ENCODE peak calls at places on chromosomes 5 and 9, in seven cellular contexts. J, D, K, X, U, G and Q are unnamed samples.

GRCh38 chr9:109907400-109907799 is 127.4 kb downstream of the PALM2AKAP2 start:
- DNase-seq in K (no peak), U (no peak), G (no peak), D (no peak), X (no peak), J (no peak), Q (no peak)

GRCh38 chr9:88268886-88269285 is 119.4 kb upstream of the SPIN1 start:
- DNase-seq in J (no peak), U (no peak), K (no peak), G (no peak), X (no peak), D (no peak), Q (no peak)

GRCh38 chr9:18890372-18890771 is 142.6 kb downstream of the SAXO1 start:
- DNase-seq in J (no peak), X (no peak), D (no peak), K (peak), G (peak), U (no peak), Q (no peak)

GRCh38 chr9:136059321-136059791 is 35.7 kb downstream of the NACC2 start:
- DNase-seq in U (no peak), D (no peak), J (no peak), G (peak), K (no peak), X (no peak), Q (no peak)

GRCh38 chr5:64140018-64140417 is 25.6 kb upstream of the RNF180 start:
- DNase-seq in X (no peak), D (no peak), K (no peak), G (no peak), U (no peak), J (no peak), Q (no peak)

GRCh38 chr9:4618700-4619099 is 43.4 kb upstream of the PLPP6 start:
- DNase-seq in U (no peak), X (no peak), K (no peak), G (no peak), D (no peak), J (no peak), Q (no peak)

GRCh38 chr5:38467353-38468040 is 88.9 kb downstream of the LIFR start:
- DNase-seq in U (no peak), X (no peak), G (no peak), K (no peak), D (no peak), J (no peak), Q (no peak)

GRCh38 chr5:123174916-123175481 is 86.0 kb downstream of the PRDM6 start:
- DNase-seq in X (no peak), U (no peak), J (no peak), G (no peak), K (no peak), D (peak), Q (no peak)

GRCh38 chr5:155081618-155082017 is 68.1 kb downstream of the KIF4B start:
- DNase-seq in G (no peak), X (no peak), U (no peak), J (no peak), D (no peak), K (no peak), Q (no peak)

GRCh38 chr5:87539839-87540238 is 127.1 kb upstream of the CCNH start:
- DNase-seq in G (no peak), D (no peak), K (no peak), U (no peak), J (no peak), X (no peak), Q (no peak)

GRCh38 chr9:7177383-7177782 is 419.6 kb downstream of the KDM4C start:
- DNase-seq in G (no peak), K (no peak), D (no peak), U (no peak), J (no peak), X (no peak), Q (no peak)

GRCh38 chr5:81045389-81045807 is 85.2 kb downstream of the RASGRF2 start:
- DNase-seq in D (no peak), J (no peak), K (no peak), U (no peak), G (no peak), X (peak), Q (no peak)

GRCh38 chr9:110110154-110110553 is 97.8 kb downstream of the C9orf152 start:
- DNase-seq in X (no peak), G (no peak), U (no peak), D (no peak), K (peak), J (no peak), Q (no peak)

GRCh38 chr5:43425965-43426364 is 13.8 kb upstream of the CCL28 start:
- DNase-seq in G (no peak), U (no peak), D (no peak), J (no peak), K (no peak), X (no peak), Q (no peak)

GRCh38 chr9:133718533-133719315 is 19.4 kb downstream of the SARDH start:
- DNase-seq in J (no peak), K (no peak), D (no peak), X (no peak), U (no peak), G (no peak), Q (no peak)

GRCh38 chr9:95116820-95117204 is 200.7 kb downstream of the FANCC start:
- DNase-seq in X (no peak), K (no peak), D (no peak), U (no peak), J (no peak), G (no peak), Q (no peak)

GRCh38 chr9:22683393-22684075 is 236.9 kb downstream of the DMRTA1 start:
- DNase-seq in U (no peak), X (no peak), K (no peak), J (no peak), G (no peak), D (no peak), Q (peak)

GRCh38 chr9:128252317-128253139 is 23.3 kb downstream of the GOLGA2 start:
- DNase-seq in D (no peak), K (no peak), G (no peak), J (no peak), X (no peak), U (no peak), Q (no peak)

GRCh38 chr9:133578524-133579230 is 30.5 kb downstream of the FAM163B start:
- DNase-seq in X (no peak), J (no peak), K (no peak), U (no peak), G (no peak), D (no peak), Q (no peak)

GRCh38 chr5:159503236-159503635 is 172.9 kb upstream of the IL12B start:
- DNase-seq in X (no peak), J (no peak), D (no peak), G (no peak), K (no peak), U (no peak), Q (no peak)

GRCh38 chr9:98774746-98775145 is 21.6 kb downstream of the ANKS6 start:
- DNase-seq in G (peak), X (no peak), U (peak), K (no peak), J (no peak), D (no peak), Q (no peak)

GRCh38 chr5:113067635-113068344 is 91.2 kb downstream of the DCP2 start:
- DNase-seq in G (no peak), U (no peak), X (no peak), K (no peak), D (no peak), J (no peak), Q (no peak)

GRCh38 chr9:111502506-111502905 is 18.3 kb upstream of the ECPAS start:
- DNase-seq in K (no peak), J (no peak), U (no peak), X (no peak), D (no peak), G (no peak), Q (no peak)

GRCh38 chr9:15485836-15486678 is 24.7 kb downstream of the PSIP1 start:
- DNase-seq in J (no peak), D (no peak), X (peak), U (no peak), G (no peak), K (no peak), Q (no peak)

GRCh38 chr9:1053848-1054365 is 3.8 kb downstream of the DMRT2 start:
- DNase-seq in J (no peak), X (no peak), G (no peak), D (no peak), U (no peak), K (no peak), Q (no peak)

GRCh38 chr5:147464211-147464610 is 45.7 kb downstream of the DPYSL3 start:
- DNase-seq in J (peak), U (no peak), X (peak), K (no peak), D (no peak), G (no peak), Q (no peak)

GRCh38 chr5:22846686-22847085 is 6.5 kb downstream of the CDH12 start:
- DNase-seq in G (no peak), D (no peak), X (no peak), J (no peak), K (no peak), U (no peak), Q (no peak)

GRCh38 chr9:104988539-104988938 is 60.6 kb upstream of the ABCA1 start:
- DNase-seq in X (no peak), J (no peak), U (no peak), G (no peak), D (no peak), K (no peak), Q (no peak)

GRCh38 chr5:40518511-40518917 is 161.2 kb upstream of the PTGER4 start:
- DNase-seq in G (no peak), J (peak), K (no peak), D (no peak), X (no peak), U (no peak), Q (peak)

GRCh38 chr9:131833906-131834305 is 94.0 kb upstream of the RAPGEF1 start:
- DNase-seq in D (no peak), K (no peak), J (no peak), X (no peak), G (no peak), U (no peak), Q (no peak)

GRCh38 chr5:113493446-113493845 is 5.2 kb upstream of the MCC start:
- DNase-seq in D (no peak), G (no peak), U (no peak), K (no peak), J (no peak), X (no peak), Q (no peak)

GRCh38 chr9:122180633-122181032 is 20.9 kb downstream of the MORN5 start:
- DNase-seq in X (peak), J (peak), D (no peak), U (peak), G (no peak), K (no peak), Q (peak)

GRCh38 chr5:139708434-139708849 is 60.3 kb downstream of the CXXC5 start:
- DNase-seq in X (no peak), D (no peak), J (no peak), G (no peak), K (no peak), U (no peak), Q (no peak)

GRCh38 chr5:179549973-179550510 is 312 bp upstream of the RUFY1 start:
- DNase-seq in D (no peak), J (no peak), X (peak), K (peak), U (no peak), G (peak), Q (no peak)

GRCh38 chr5:56447656-56448055 is 214.5 kb upstream of the ANKRD55 start:
- DNase-seq in G (no peak), K (no peak), X (no peak), U (no peak), D (no peak), J (no peak), Q (no peak)

GRCh38 chr9:72524820-72525539 is 3.6 kb downstream of the TMC1 start:
- DNase-seq in G (no peak), K (peak), D (peak), X (no peak), U (no peak), J (peak), Q (peak)

GRCh38 chr9:108565651-108566378 is 290.0 kb downstream of the ACTL7B start:
- DNase-seq in D (peak), X (peak), U (peak), J (peak), K (peak), G (peak), Q (peak)
- TF ChIP-seq SIN3A in D (no peak), X (no peak), U (no peak), J (no peak), K (no peak), G (no peak), Q (no peak)

DNA sequence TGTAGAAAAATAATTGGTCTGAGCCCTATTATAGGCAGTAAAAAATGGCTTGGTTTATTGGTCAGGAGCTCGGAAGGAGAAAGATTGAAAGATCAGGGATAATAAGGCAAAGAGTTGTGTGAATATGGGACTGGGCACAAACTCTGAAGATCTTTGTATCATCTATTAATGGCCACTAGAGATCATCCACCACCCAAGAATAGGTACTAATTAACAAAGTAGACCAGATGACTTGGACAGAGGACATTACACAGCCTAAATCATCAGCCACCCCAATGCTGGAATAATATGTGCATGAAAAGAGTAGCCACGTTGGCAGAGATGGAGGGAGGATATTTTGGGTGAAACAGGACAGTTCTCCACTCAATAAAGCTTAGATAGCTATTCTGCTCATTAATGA is 364.1 kb downstream of the EFNA5 start:
- DNase-seq in G (no peak), X (no peak), J (no peak), D (no peak), U (no peak), K (no peak), Q (no peak)
- TF ChIP-seq SIN3A in G (no peak), X (no peak), J (no peak), D (no peak), U (no peak), K (no peak), Q (no peak)

GRCh38 chr5:150136290-150136689 is 19.4 kb downstream of the PDGFRB start:
- DNase-seq in X (no peak), K (no peak), D (no peak), J (no peak), G (peak), U (no peak), Q (no peak)

GRCh38 chr5:150136841-150137167 is 18.8 kb downstream of the PDGFRB start:
- DNase-seq in K (no peak), J (no peak), X (no peak), D (no peak), G (no peak), U (no peak), Q (no peak)

GRCh38 chr5:150137997-150138396 is 17.6 kb downstream of the PDGFRB start:
- DNase-seq in J (no peak), U (no peak), D (no peak), G (no peak), K (no peak), X (peak), Q (no peak)

GRCh38 chr5:150138551-150139265 is 16.9 kb downstream of the PDGFRB start:
- DNase-seq in G (peak), J (no peak), K (no peak), U (no peak), D (no peak), X (peak), Q (no peak)

DNA sequence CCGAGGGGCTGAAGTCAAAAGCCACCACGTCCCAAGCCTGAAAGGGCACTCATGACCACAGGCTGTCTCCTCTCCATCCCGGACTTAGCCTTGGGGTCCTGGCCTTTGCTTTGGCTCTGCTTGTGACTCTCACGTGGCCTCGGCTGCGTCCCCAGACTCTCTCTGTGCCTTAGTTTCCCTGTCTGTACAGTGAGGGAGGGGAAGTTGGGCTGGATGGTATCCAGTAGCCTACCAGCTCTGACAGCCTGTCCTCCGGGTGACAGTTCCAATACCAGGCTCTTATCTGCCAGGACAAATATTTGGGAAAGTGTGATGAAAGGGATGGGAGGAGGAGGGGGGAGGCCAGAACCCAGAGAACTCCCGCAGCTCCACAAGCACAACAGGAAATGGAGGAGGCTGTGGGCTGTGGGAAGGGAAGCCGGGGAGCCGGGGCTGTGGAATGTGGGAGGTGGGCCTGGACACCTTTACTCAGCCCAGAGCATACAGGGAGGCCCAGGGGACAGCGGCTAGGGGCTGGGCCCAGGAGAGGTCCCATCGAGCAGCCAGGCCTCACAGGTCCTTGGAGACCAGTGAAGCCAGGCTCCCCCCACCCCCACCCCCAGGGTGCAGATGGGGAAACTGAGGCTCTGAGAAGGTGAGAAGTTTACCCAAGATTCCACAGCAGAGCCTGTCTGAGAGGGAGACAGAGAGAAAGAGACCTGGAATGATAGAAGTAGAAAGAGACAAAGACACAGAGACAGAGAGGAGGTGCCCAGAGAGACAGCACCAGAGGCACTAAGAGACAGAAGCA is 18.3 kb downstream of the PDGFRB start:
- DNase-seq in G (no peak), J (no peak), K (no peak), D (no peak), X (peak), U (no peak), Q (no peak)
- TF ChIP-seq SIN3A in G (no peak), J (no peak), K (no peak), D (no peak), X (no peak), U (no peak), Q (no peak)

GRCh38 chr5:6543830-6544560 is 88.8 kb downstream of the NSUN2 start:
- DNase-seq in D (no peak), G (no peak), K (no peak), J (no peak), X (no peak), U (no peak), Q (no peak)

GRCh38 chr5:6543346-6543730 is 89.5 kb downstream of the NSUN2 start:
- DNase-seq in U (no peak), J (no peak), G (no peak), X (no peak), D (no peak), K (no peak), Q (no peak)

GRCh38 chr5:6541256-6542013 is 91.4 kb downstream of the NSUN2 start:
- DNase-seq in J (no peak), X (no peak), G (no peak), D (no peak), K (no peak), U (no peak), Q (no peak)

GRCh38 chr5:6544561-6544935 is 88.3 kb downstream of the NSUN2 start:
- DNase-seq in G (no peak), U (no peak), X (no peak), J (no peak), D (no peak), K (no peak), Q (no peak)

DNA sequence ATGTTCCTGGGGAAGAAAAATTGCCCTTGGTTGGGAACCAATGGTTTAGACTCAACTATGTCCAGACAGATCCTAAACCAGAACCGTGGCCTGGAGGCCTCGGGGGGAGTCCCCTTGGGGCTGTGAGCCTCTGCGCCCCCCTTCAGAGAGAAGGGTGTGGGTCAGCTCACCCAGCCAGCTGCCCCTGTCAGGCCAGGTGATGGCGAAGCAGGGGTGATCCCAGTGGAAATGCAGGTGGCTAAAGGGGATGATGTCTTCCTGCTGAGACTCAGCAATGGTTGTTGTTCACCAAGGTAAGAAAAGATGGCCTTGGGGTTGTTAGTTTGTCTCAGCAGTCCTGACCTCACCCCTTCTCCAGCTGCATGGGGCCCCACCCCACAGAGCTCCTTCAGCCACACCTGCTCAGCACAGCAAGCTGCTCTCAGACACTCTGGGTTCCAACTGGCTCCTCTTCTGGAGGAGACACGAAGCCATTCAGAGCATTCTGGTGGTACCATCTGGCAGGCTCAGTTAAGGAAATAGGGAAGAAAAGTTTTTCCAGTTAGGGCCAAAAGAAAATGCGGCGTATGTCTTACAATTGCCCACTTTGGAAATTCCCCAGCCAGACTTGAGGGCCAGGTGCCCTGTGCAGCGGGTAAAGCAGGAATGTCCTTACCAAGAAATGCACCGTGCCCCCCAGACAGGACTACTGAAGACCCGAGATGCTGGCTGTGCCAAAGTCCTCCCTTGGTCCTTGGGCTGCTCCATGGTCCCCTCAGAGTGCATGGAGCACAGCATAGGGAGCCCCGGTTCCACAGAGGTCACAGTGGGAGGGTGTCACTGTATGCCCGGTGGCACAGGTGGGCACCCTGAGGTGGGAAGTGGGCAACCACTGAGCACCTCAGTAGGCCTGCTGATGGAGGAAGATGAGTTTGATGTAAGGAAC is 90.2 kb downstream of the NSUN2 start:
- DNase-seq in G (no peak), D (no peak), U (no peak), X (no peak), K (no peak), J (no peak), Q (no peak)
- TF ChIP-seq SIN3A in G (no peak), D (no peak), U (no peak), X (no peak), K (no peak), J (no peak), Q (no peak)